ENCODE peak calls at places on chromosomes 16 and 17, in eight cellular contexts. B, Y, P, R, J, G, X and S are unnamed samples. For H3K9me3 and H3K4me1, the result is how much of the 10 kb centered on the place peaks cover.

GRCh38 chr17:50905460-50905803 is 39.3 kb upstream of the TOB1 start:
- DNase-seq in Y (no peak), X (no peak), G (no peak), B (no peak), P (no peak), J (no peak), R (no peak), S (no peak)

GRCh38 chr17:7557825-7558543 is 566 bp upstream of the TNFSF13 start:
- DNase-seq in G (peak), B (peak), R (peak), J (no peak), P (peak), X (no peak), Y (peak), S (peak)

GRCh38 chr16:56776562-56776961 is 46.6 kb downstream of the NUP93 start:
- DNase-seq in J (no peak), G (peak), R (peak), P (no peak), Y (peak), B (peak), X (no peak), S (peak)

GRCh38 chr16:53714080-53715050 is 10.4 kb downstream of the FTO start:
- DNase-seq in P (no peak), G (peak), R (no peak), X (no peak), J (no peak), B (no peak), Y (no peak), S (no peak)

GRCh38 chr17:57485566-57485865 is 229.2 kb downstream of the MSI2 start:
- DNase-seq in B (no peak), J (no peak), G (no peak), X (no peak), P (no peak), Y (no peak), R (no peak), S (no peak)

GRCh38 chr16:70342016-70342415 is 4.7 kb upstream of the DDX19A start:
- DNase-seq in R (peak), Y (no peak), G (no peak), B (no peak), P (no peak), J (no peak), X (no peak), S (no peak)

GRCh38 chr17:79626156-79626890 is 15.5 kb upstream of the RBFOX3 start:
- DNase-seq in R (no peak), Y (no peak), P (no peak), B (peak), G (peak), J (no peak), X (no peak), S (peak)

GRCh38 chr17:79095345-79096055 is 20.9 kb downstream of the ENGASE start:
- DNase-seq in P (no peak), B (no peak), R (no peak), X (no peak), J (no peak), Y (no peak), G (no peak), S (no peak)

GRCh38 chr17:60392845-60393702 is 1.1 kb upstream of the USP32 start:
- DNase-seq in P (peak), X (peak), G (no peak), Y (peak), B (no peak), J (peak), R (peak), S (no peak)

GRCh38 chr16:5252800-5253199 is 155.2 kb upstream of the EEF2KMT start:
- DNase-seq in P (no peak), J (no peak), B (no peak), R (no peak), G (no peak), Y (no peak), X (no peak), S (no peak)

GRCh38 chr17:59221159-59221847 is 992 bp downstream of the GDPD1 start:
- DNase-seq in P (no peak), X (no peak), B (no peak), G (no peak), R (no peak), Y (no peak), J (no peak), S (no peak)

GRCh38 chr17:66715745-66716156 is 119.2 kb upstream of the CACNG5 start:
- DNase-seq in J (peak), P (peak), R (peak), G (no peak), X (peak), Y (no peak), B (no peak), S (no peak)

GRCh38 chr16:22614271-22614947 is 103.7 kb downstream of the NPIPB5 start:
- DNase-seq in P (peak), G (no peak), R (no peak), Y (peak), X (no peak), J (no peak), B (no peak), S (no peak)

GRCh38 chr16:22373662-22374310 is 633 bp downstream of the CDR2 start:
- DNase-seq in R (peak), J (peak), Y (peak), G (peak), X (no peak), P (peak), B (peak), S (peak)

GRCh38 chr16:50381679-50382440 is 13.1 kb upstream of the BRD7 start:
- DNase-seq in R (no peak), B (no peak), G (no peak), J (no peak), Y (no peak), P (no peak), X (no peak), S (no peak)

GRCh38 chr17:72249441-72249840 is 128.6 kb downstream of the SOX9 start:
- DNase-seq in Y (no peak), P (peak), G (no peak), J (no peak), R (no peak), B (no peak), X (no peak), S (no peak)

GRCh38 chr16:78656887-78657286 is 557.4 kb downstream of the WWOX start:
- DNase-seq in Y (no peak), P (no peak), G (no peak), B (no peak), X (no peak), J (no peak), R (no peak), S (no peak)

GRCh38 chr16:84524346-84524920 is 20.0 kb upstream of the MEAK7 start:
- DNase-seq in J (no peak), B (no peak), Y (no peak), P (no peak), G (no peak), R (no peak), X (no peak), S (no peak)

GRCh38 chr17:51638909-51639308 is 378.6 kb downstream of the UTP18 start:
- DNase-seq in R (no peak), G (no peak), P (no peak), Y (no peak), J (no peak), B (no peak), X (no peak), S (no peak)

GRCh38 chr16:13767215-13767614 is 152.7 kb upstream of the ERCC4 start:
- DNase-seq in Y (no peak), B (no peak), X (no peak), P (no peak), G (no peak), J (no peak), R (peak), S (no peak)

GRCh38 chr17:72634621-72635020 is 457.9 kb downstream of the SLC39A11 start:
- DNase-seq in R (no peak), G (no peak), B (no peak), X (no peak), P (peak), Y (no peak), J (no peak), S (no peak)

GRCh38 chr16:12010388-12011251 is 34.1 kb downstream of the SNX29 start:
- DNase-seq in X (no peak), Y (no peak), P (no peak), B (no peak), J (no peak), R (no peak), G (no peak), S (no peak)

GRCh38 chr17:7001562-7001961 is 5.7 kb downstream of the ALOX12 start:
- DNase-seq in G (no peak), Y (no peak), P (no peak), X (no peak), J (peak), B (no peak), R (no peak), S (no peak)

GRCh38 chr17:47839071-47839470 is 2.0 kb downstream of the SCRN2 start:
- DNase-seq in P (no peak), J (no peak), G (no peak), X (no peak), Y (no peak), B (no peak), R (no peak), S (no peak)

GRCh38 chr17:9725575-9725974 is 65.8 kb downstream of the DHRS7C start:
- DNase-seq in X (no peak), B (no peak), G (no peak), Y (peak), P (no peak), J (no peak), R (no peak), S (no peak)

GRCh38 chr16:57041182-57042156 is 50.9 kb upstream of the CPNE2 start:
- DNase-seq in J (peak), Y (no peak), B (no peak), R (no peak), X (no peak), P (peak), G (no peak), S (no peak)

GRCh38 chr17:61366076-61366714 is 33.4 kb upstream of the TBX2 start:
- DNase-seq in X (no peak), G (no peak), B (no peak), J (no peak), P (no peak), R (peak), Y (no peak), S (no peak)

DNA sequence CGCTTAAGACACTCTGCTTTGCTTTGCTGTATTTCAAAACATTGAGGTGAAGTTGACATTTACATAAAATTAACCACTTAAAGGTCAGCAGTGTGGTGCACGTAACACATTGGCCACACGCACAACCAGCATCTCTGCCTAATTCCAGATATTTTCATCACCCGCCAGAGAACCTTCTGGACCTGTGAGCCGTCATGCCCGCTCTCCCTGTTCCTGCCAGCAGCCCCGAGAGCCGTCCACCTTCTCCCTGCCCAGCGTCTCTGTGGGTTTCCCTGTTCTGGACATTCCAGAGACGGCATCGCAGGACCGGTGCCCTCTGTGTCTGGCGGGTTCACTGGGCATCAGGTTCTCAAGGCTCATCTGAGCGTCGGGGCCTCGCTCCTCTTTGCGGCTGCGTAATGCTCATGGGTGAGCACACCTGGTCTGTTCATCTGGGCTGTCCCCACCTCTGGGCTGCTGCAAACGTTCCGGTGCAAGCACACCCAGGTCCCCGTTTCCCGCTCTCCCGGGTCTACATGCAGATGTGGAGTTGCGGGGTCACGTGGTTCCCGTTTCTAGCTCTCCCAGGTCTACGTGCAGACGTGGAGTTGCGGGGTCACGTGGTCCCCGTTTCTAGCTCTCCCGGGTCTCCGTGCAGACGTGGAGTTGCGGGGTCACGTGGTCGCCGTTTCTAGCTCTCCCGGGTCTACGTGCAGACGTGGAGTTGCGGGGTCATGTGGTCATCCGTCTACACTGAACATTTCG is 48.1 kb upstream of the GNG13 start:
- DNase-seq in B (peak), Y (no peak), R (no peak), G (no peak), J (no peak), X (no peak), P (no peak), S (no peak)
- H3K9me3 ChIP-seq in B (under half), Y (under half), R (under half), G (under half), J (under half), X (under half), P (under half), S (under half)

DNA sequence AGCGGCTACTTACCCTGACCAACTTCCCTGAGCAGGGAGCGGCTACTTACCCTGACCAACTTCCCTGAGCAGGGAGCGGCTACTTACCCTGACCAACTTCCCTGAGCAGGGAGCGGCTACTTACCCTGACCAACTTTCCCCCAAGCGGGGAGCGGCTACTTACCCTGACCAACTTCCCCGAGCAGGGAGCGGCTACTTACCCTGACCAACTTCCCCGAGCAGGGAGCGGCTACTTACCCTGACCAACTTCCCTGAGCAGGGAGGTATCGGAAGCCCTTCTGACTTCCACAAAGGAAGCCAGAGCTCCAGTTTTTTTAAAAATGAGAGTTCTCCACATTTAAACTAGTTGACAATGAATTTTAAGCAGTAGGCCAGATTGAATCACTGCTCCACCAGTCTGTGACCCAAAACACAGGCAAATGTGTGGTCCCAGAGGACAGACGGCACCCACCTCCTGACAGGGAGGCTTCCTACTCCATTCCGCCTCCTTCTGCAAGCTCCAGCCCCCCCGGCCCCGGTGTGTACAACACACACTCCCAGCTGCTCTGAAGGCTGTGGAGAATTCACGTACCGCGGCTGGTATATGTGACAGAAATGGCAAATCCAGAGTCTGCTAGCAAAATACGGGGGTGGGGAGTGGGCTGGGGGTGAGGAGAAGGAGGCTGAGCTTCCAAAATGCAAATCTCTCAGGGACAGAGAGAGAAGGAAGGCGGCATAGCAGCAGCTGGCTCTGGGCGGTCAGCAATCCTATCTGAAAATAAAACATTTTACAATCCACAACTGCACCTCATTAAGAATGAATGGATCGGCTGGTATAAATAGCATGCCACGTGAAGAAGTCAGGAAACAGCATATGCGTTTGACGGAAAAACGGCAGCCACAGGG is 53.0 kb upstream of the DOC2B start:
- DNase-seq in B (peak), G (peak), J (no peak), Y (no peak), P (peak), R (no peak), X (no peak), S (peak)
- H3K27ac ChIP-seq in B (peak), G (peak), J (no peak), Y (no peak), P (peak), R (no peak), X (no peak), S (peak)

DNA sequence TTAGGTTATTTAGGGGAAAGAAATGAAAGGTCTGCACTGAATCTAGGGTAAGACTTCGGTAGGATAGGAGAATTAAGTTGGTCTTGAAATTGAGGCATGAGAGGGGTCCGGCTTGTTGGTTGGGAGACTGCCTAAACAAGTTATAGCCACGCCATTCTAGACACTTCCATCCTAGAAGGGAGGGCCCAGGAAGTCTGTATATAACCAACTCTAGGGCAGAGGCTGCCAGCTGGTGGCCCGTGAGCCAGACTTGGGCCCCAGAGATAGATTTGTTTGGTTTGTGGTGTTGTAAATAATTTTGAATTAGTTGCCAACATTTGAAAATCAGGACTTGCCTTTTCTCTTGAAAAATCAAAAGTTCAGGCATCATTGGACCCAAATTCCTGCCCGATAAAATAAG is 15.8 kb downstream of the SLC7A6 start:
- DNase-seq in G (no peak), J (no peak), R (no peak), Y (no peak), P (no peak), B (no peak), X (no peak), S (no peak)
- H3K4me1 ChIP-seq in G (under half), J (half or more), R (under half), Y (under half), P (under half), B (half or more), X (under half), S (half or more)

GRCh38 chr17:69972251-69972650 is 102.8 kb upstream of the KCNJ16 start:
- DNase-seq in P (no peak), G (no peak), J (no peak), Y (no peak), R (no peak), B (no peak), X (no peak), S (no peak)

GRCh38 chr17:69975808-69976207 is 99.2 kb upstream of the KCNJ16 start:
- DNase-seq in X (no peak), Y (no peak), G (no peak), J (no peak), B (no peak), R (no peak), P (no peak), S (no peak)

GRCh38 chr17:69978056-69978646 is 96.9 kb upstream of the KCNJ16 start:
- DNase-seq in P (no peak), G (no peak), B (no peak), Y (no peak), J (no peak), X (no peak), R (no peak), S (no peak)
- H3K9me3 ChIP-seq in P (under half), G (under half), B (under half), Y (under half), J (under half), X (under half), R (under half), S (under half)

DNA sequence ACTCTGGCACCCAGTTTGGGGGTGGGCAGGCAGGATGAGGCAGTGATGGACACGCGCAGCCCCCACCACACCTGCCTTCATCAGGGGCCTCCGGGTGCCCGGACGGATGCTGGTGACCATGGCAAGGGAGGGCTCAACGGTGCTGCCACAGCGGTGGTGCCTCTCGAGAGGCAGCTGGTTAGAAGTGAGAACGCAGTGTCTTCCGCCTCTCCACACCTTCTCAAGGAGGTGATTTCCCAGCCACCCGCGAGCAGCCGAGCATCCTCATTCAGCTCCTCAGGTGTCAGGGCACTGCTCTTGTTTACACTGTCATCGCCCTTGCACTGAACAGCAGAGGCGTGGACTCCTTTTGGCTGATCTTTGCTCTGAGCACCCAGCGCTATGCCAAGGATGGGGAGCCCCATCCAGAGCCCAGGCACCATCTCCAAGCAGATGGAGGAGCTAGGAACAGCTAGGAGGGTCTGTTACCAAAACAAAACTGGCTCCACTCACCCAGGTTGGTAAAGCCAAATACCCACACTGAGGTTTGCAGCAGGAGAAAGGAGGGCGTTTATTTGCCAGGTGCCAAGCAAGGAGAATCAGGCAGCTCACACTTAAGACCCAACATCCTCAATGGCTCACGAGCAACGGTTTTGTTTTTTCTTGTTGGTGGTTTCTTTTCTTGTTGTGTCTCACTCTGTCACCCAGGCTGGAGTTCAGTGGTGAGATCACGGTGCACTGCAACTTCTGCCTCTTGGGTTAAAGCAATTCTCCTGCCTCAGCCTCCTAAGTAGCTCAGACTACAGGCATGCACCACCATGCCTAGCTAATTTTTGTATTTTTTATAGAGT is 174.3 kb upstream of the TNRC6C start:
- DNase-seq in P (no peak), R (no peak), X (no peak), B (no peak), Y (no peak), G (no peak), J (peak), S (no peak)
- H3K27ac ChIP-seq in P (no peak), R (no peak), X (no peak), B (no peak), Y (no peak), G (no peak), J (peak), S (no peak)

GRCh38 chr17:13417551-13417950 is 184.2 kb downstream of the HS3ST3A1 start:
- DNase-seq in B (no peak), R (no peak), J (no peak), P (no peak), Y (no peak), G (no peak), X (no peak), S (no peak)

GRCh38 chr17:13419676-13420075 is 182.1 kb downstream of the HS3ST3A1 start:
- DNase-seq in G (no peak), R (no peak), B (no peak), P (no peak), X (no peak), J (no peak), Y (no peak), S (no peak)

GRCh38 chr17:13416748-13417363 is 184.9 kb downstream of the HS3ST3A1 start:
- DNase-seq in P (no peak), G (no peak), J (no peak), R (no peak), B (no peak), X (no peak), Y (no peak), S (no peak)

GRCh38 chr17:13420294-13421277 is 181.1 kb downstream of the HS3ST3A1 start:
- DNase-seq in J (no peak), Y (no peak), P (no peak), R (no peak), X (no peak), G (no peak), B (no peak), S (no peak)

GRCh38 chr17:13418891-13419290 is 182.8 kb downstream of the HS3ST3A1 start:
- DNase-seq in J (no peak), X (no peak), P (no peak), B (no peak), Y (no peak), R (no peak), G (no peak), S (no peak)
- H3K4me1 ChIP-seq in J (under half), X (under half), P (under half), B (under half), Y (under half), R (under half), G (under half), S (under half)